ENCODE peak calls at places on chromosomes 3 and 15, in four cellular contexts. T, A, F and R are unnamed samples.

GRCh38 chr3:44468572-44469520 is 8.6 kb downstream of the ZNF445 start:
- DNase-seq in T (no peak), A (no peak), F (no peak), R (no peak)

GRCh38 chr3:46135475-46135874 is 72.6 kb downstream of the CCR1 start:
- DNase-seq in T (no peak), A (no peak), F (no peak), R (no peak)

GRCh38 chr3:25156526-25157075 is 271.5 kb upstream of the RARB start:
- DNase-seq in T (no peak), A (no peak), F (no peak), R (no peak)

GRCh38 chr3:157104521-157104920 is 55.4 kb downstream of the CCNL1 start:
- DNase-seq in T (no peak), A (no peak), F (no peak), R (no peak)

GRCh38 chr15:99385865-99386264 is 134.6 kb downstream of the LRRC28 start:
- DNase-seq in T (no peak), A (no peak), F (no peak), R (no peak)

GRCh38 chr3:186642014-186642413 is 1.8 kb downstream of the FETUB start:
- DNase-seq in T (no peak), A (no peak), F (no peak), R (no peak)

GRCh38 chr3:25690768-25691548 is 26.3 kb upstream of the TOP2B start:
- DNase-seq in T (no peak), A (no peak), F (no peak), R (no peak)

GRCh38 chr15:60584355-60585023 is 105.5 kb upstream of the ICE2 start:
- DNase-seq in T (no peak), A (no peak), F (no peak), R (no peak)

GRCh38 chr15:67133738-67134576 is 68.6 kb downstream of the SMAD3 start:
- DNase-seq in T (no peak), A (no peak), F (no peak), R (no peak)

GRCh38 chr3:34881026-34881425 is 758.3 kb upstream of the ARPP21 start:
- DNase-seq in T (no peak), A (no peak), F (no peak), R (no peak)

GRCh38 chr15:70625438-70625837 is 137.9 kb downstream of the UACA start:
- DNase-seq in T (no peak), A (no peak), F (no peak), R (no peak)

GRCh38 chr3:43692085-43692484 is 1.3 kb downstream of the ABHD5 start:
- DNase-seq in T (no peak), A (no peak), F (no peak), R (no peak)

GRCh38 chr3:55481918-55482495 is 5.1 kb downstream of the WNT5A start:
- DNase-seq in T (no peak), A (no peak), F (peak), R (no peak)

GRCh38 chr3:184299488-184300376 is 691 bp downstream of the PSMD2 start:
- DNase-seq in T (peak), A (peak), F (no peak), R (no peak)

GRCh38 chr3:51282931-51283330 is 102.2 kb upstream of the MANF start:
- DNase-seq in T (no peak), A (no peak), F (no peak), R (no peak)

GRCh38 chr3:101791778-101792177 is 12.8 kb downstream of the NXPE3 start:
- DNase-seq in T (no peak), A (no peak), F (no peak), R (no peak)

GRCh38 chr3:38590521-38590920 is 59.0 kb downstream of the SCN5A start:
- DNase-seq in T (no peak), A (no peak), F (no peak), R (no peak)

GRCh38 chr3:172201136-172201989 is 162.0 kb downstream of the FNDC3B start:
- DNase-seq in T (peak), A (no peak), F (peak), R (peak)

GRCh38 chr15:78067328-78068241 is 9.9 kb downstream of the TBC1D2B start:
- DNase-seq in T (no peak), A (no peak), F (no peak), R (peak)

GRCh38 chr15:39213385-39213840 is 367.5 kb upstream of the THBS1 start:
- DNase-seq in T (no peak), A (no peak), F (peak), R (no peak)

GRCh38 chr15:42508263-42508690 is 12.8 kb downstream of the SNAP23 start:
- DNase-seq in T (no peak), A (no peak), F (no peak), R (no peak)

GRCh38 chr3:39183231-39184080 is 8.9 kb downstream of the XIRP1 start:
- DNase-seq in T (no peak), A (no peak), F (no peak), R (peak)

GRCh38 chr3:53708001-53708621 is 138.1 kb downstream of the CHDH start:
- DNase-seq in T (peak), A (peak), F (peak), R (no peak)

GRCh38 chr3:124246949-124247348 is 255.0 kb upstream of the ROPN1 start:
- DNase-seq in T (peak), A (peak), F (no peak), R (peak)

GRCh38 chr3:129233538-129233937 is 15.9 kb upstream of the COPG1 start:
- DNase-seq in T (no peak), A (no peak), F (peak), R (no peak)

GRCh38 chr15:80177151-80177550 is 24.4 kb downstream of the FAH start:
- DNase-seq in T (no peak), A (no peak), F (no peak), R (no peak)

GRCh38 chr3:139299261-139300132 is 44.3 kb upstream of the MRPS22 start:
- DNase-seq in T (no peak), A (no peak), F (no peak), R (no peak)

GRCh38 chr3:122810706-122811105 is 15.8 kb downstream of the SLC49A4 start:
- DNase-seq in T (no peak), A (no peak), F (no peak), R (peak)

GRCh38 chr15:95417761-95418160 is 912.7 kb upstream of the NR2F2 start:
- DNase-seq in T (no peak), A (no peak), F (no peak), R (no peak)

GRCh38 chr15:77582763-77583162 is 49.9 kb downstream of the LINGO1 start:
- DNase-seq in T (no peak), A (no peak), F (no peak), R (peak)

GRCh38 chr15:91896656-91897055 is 43.1 kb downstream of the SLCO3A1 start:
- DNase-seq in T (no peak), A (no peak), F (no peak), R (no peak)

GRCh38 chr3:196518999-196519737 is 4.0 kb upstream of the SMCO1 start:
- DNase-seq in T (no peak), A (peak), F (no peak), R (peak)

GRCh38 chr15:75198560-75199346 is 2.9 kb upstream of the C15orf39 start:
- DNase-seq in T (no peak), A (no peak), F (no peak), R (no peak)

GRCh38 chr3:107130089-107130700 is 247.0 kb upstream of the CCDC54 start:
- DNase-seq in T (no peak), A (no peak), F (no peak), R (no peak)

GRCh38 chr15:88043396-88043795 is 213.1 kb downstream of the NTRK3 start:
- DNase-seq in T (no peak), A (no peak), F (no peak), R (no peak)

GRCh38 chr3:175111036-175111435 is 251.9 kb downstream of the NAALADL2 start:
- DNase-seq in T (no peak), A (no peak), F (no peak), R (no peak)

GRCh38 chr3:57958642-57959406 is 49.4 kb upstream of the FLNB start:
- DNase-seq in T (no peak), A (no peak), F (no peak), R (no peak)